ENCODE peak calls at places on chromosomes 7 and 10, in four cellular contexts. V is activated naive CD8-positive, alpha-beta T cell treated with anti-CD3 and anti-CD28 coated beads for 36 hours; S is fibroblast of pulmonary artery; M is heart right ventricle. X is an unnamed sample.

GRCh38 chr7:151608031-151608551 is 88.4 kb upstream of the RHEB start:
- DNase-seq in V (no peak), S (no peak), M (no peak), X (no peak)

GRCh38 chr7:36155811-36156361 is 2.8 kb downstream of the EEPD1 start:
- DNase-seq in V (no peak), S (no peak), M (peak), X (peak)

GRCh38 chr10:82221750-82222149 is 346.8 kb downstream of the NRG3 start:
- DNase-seq in V (no peak), S (no peak), M (no peak), X (no peak)

GRCh38 chr7:84372712-84373111 is 178.1 kb upstream of the SEMA3A start:
- DNase-seq in V (no peak), S (peak), M (no peak), X (peak)

GRCh38 chr10:71611131-71611530 is 108.4 kb downstream of the C10orf105 start:
- DNase-seq in V (no peak), S (no peak), M (no peak), X (no peak)

GRCh38 chr7:2014391-2015241 is 218.1 kb downstream of the MAD1L1 start:
- DNase-seq in V (no peak), S (no peak), M (peak), X (no peak)

GRCh38 chr7:148883233-148884048 is 650 bp downstream of the EZH2 start:
- DNase-seq in V (peak), S (no peak), M (peak), X (no peak)

GRCh38 chr10:6197274-6197673 is 5.5 kb upstream of the PFKFB3 start:
- DNase-seq in V (no peak), S (no peak), M (no peak), X (no peak)

GRCh38 chr10:72764151-72764550 is 72.2 kb downstream of the MCU start:
- DNase-seq in V (no peak), S (peak), M (no peak), X (peak)

GRCh38 chr7:107103369-107103768 is 58.9 kb downstream of the PRKAR2B start:
- DNase-seq in V (no peak), S (peak), M (no peak), X (no peak)

X was measured in fibroblast of lung.